ENCODE peak calls at places on chromosomes 11 and 22, in nine cellular contexts. One of them, this sample, is unnamed.

GRCh38 chr11:44621784-44622183 is 56.3 kb downstream of the CD82 start:
- DNase-seq in suprapubic skin: peak
- DNase-seq in NCI-H510A treated with DMSO at 0.1 percent for 48 hours: no peak
- DNase-seq in activated CD4-positive, alpha-beta T cell treated with anti-CD3 and anti-CD28 coated beads for 48 hours: no peak
- DNase-seq in GM03348: no peak
- DNase-seq in retina: no peak
- DNase-seq in prostate gland: no peak
- DNase-seq in HEK293T: no peak
- DNase-seq in activated gamma-delta T cell treated with Interleukin-2 at 50 U/mL for 16 hours: no peak
- DNase-seq in this sample: no peak

GRCh38 chr22:20024225-20025087 is 3.5 kb downstream of the TANGO2 start:
- DNase-seq in suprapubic skin: peak
- DNase-seq in NCI-H510A treated with DMSO at 0.1 percent for 48 hours: no peak
- DNase-seq in activated CD4-positive, alpha-beta T cell treated with anti-CD3 and anti-CD28 coated beads for 48 hours: no peak
- DNase-seq in GM03348: no peak
- DNase-seq in retina: peak
- DNase-seq in prostate gland: peak
- DNase-seq in HEK293T: no peak
- DNase-seq in activated gamma-delta T cell treated with Interleukin-2 at 50 U/mL for 16 hours: no peak
- DNase-seq in this sample: no peak

GRCh38 chr11:95138448-95138847 is 48.8 kb downstream of the ENDOD1 start:
- DNase-seq in suprapubic skin: no peak
- DNase-seq in NCI-H510A treated with DMSO at 0.1 percent for 48 hours: no peak
- DNase-seq in activated CD4-positive, alpha-beta T cell treated with anti-CD3 and anti-CD28 coated beads for 48 hours: no peak
- DNase-seq in GM03348: no peak
- DNase-seq in retina: no peak
- DNase-seq in prostate gland: no peak
- DNase-seq in HEK293T: peak
- DNase-seq in activated gamma-delta T cell treated with Interleukin-2 at 50 U/mL for 16 hours: no peak
- DNase-seq in this sample: no peak

GRCh38 chr22:20610243-20610686 is 102.9 kb downstream of the MED15 start:
- DNase-seq in suprapubic skin: no peak
- DNase-seq in NCI-H510A treated with DMSO at 0.1 percent for 48 hours: no peak
- DNase-seq in activated CD4-positive, alpha-beta T cell treated with anti-CD3 and anti-CD28 coated beads for 48 hours: no peak
- DNase-seq in GM03348: no peak
- DNase-seq in retina: no peak
- DNase-seq in prostate gland: no peak
- DNase-seq in HEK293T: no peak
- DNase-seq in activated gamma-delta T cell treated with Interleukin-2 at 50 U/mL for 16 hours: no peak
- DNase-seq in this sample: no peak

GRCh38 chr11:119691020-119691666 is 37.9 kb downstream of the NECTIN1 start:
- DNase-seq in suprapubic skin: no peak
- DNase-seq in NCI-H510A treated with DMSO at 0.1 percent for 48 hours: no peak
- DNase-seq in activated CD4-positive, alpha-beta T cell treated with anti-CD3 and anti-CD28 coated beads for 48 hours: peak
- DNase-seq in GM03348: no peak
- DNase-seq in retina: no peak
- DNase-seq in prostate gland: no peak
- DNase-seq in HEK293T: no peak
- DNase-seq in activated gamma-delta T cell treated with Interleukin-2 at 50 U/mL for 16 hours: peak
- DNase-seq in this sample: peak

GRCh38 chr11:304915-305833 is 2.4 kb upstream of the IFITM2 start:
- DNase-seq in suprapubic skin: no peak
- DNase-seq in NCI-H510A treated with DMSO at 0.1 percent for 48 hours: no peak
- DNase-seq in activated CD4-positive, alpha-beta T cell treated with anti-CD3 and anti-CD28 coated beads for 48 hours: peak
- DNase-seq in GM03348: peak
- DNase-seq in retina: peak
- DNase-seq in prostate gland: peak
- DNase-seq in HEK293T: peak
- DNase-seq in activated gamma-delta T cell treated with Interleukin-2 at 50 U/mL for 16 hours: peak
- DNase-seq in this sample: peak

GRCh38 chr11:4636962-4637661 is at the start of gene OR51D1:
- DNase-seq in suprapubic skin: no peak
- DNase-seq in NCI-H510A treated with DMSO at 0.1 percent for 48 hours: peak
- DNase-seq in activated CD4-positive, alpha-beta T cell treated with anti-CD3 and anti-CD28 coated beads for 48 hours: peak
- DNase-seq in GM03348: peak
- DNase-seq in retina: peak
- DNase-seq in prostate gland: peak
- DNase-seq in HEK293T: peak
- DNase-seq in activated gamma-delta T cell treated with Interleukin-2 at 50 U/mL for 16 hours: peak
- DNase-seq in this sample: peak

GRCh38 chr11:119473226-119473625 is 50.3 kb upstream of the THY1 start:
- DNase-seq in suprapubic skin: no peak
- DNase-seq in NCI-H510A treated with DMSO at 0.1 percent for 48 hours: no peak
- DNase-seq in activated CD4-positive, alpha-beta T cell treated with anti-CD3 and anti-CD28 coated beads for 48 hours: no peak
- DNase-seq in GM03348: no peak
- DNase-seq in retina: no peak
- DNase-seq in prostate gland: no peak
- DNase-seq in HEK293T: no peak
- DNase-seq in activated gamma-delta T cell treated with Interleukin-2 at 50 U/mL for 16 hours: no peak
- DNase-seq in this sample: no peak

GRCh38 chr11:58576792-58577440 is 1.3 kb upstream of the LPXN start:
- DNase-seq in suprapubic skin: no peak
- DNase-seq in NCI-H510A treated with DMSO at 0.1 percent for 48 hours: no peak
- DNase-seq in activated CD4-positive, alpha-beta T cell treated with anti-CD3 and anti-CD28 coated beads for 48 hours: peak
- DNase-seq in GM03348: peak
- DNase-seq in retina: no peak
- DNase-seq in prostate gland: no peak
- DNase-seq in HEK293T: peak
- DNase-seq in activated gamma-delta T cell treated with Interleukin-2 at 50 U/mL for 16 hours: no peak
- DNase-seq in this sample: peak

GRCh38 chr11:36460220-36460619 is 49.9 kb downstream of the TRAF6 start:
- DNase-seq in suprapubic skin: no peak
- DNase-seq in NCI-H510A treated with DMSO at 0.1 percent for 48 hours: no peak
- DNase-seq in activated CD4-positive, alpha-beta T cell treated with anti-CD3 and anti-CD28 coated beads for 48 hours: no peak
- DNase-seq in GM03348: no peak
- DNase-seq in retina: no peak
- DNase-seq in prostate gland: no peak
- DNase-seq in HEK293T: no peak
- DNase-seq in activated gamma-delta T cell treated with Interleukin-2 at 50 U/mL for 16 hours: no peak
- DNase-seq in this sample: no peak

GRCh38 chr22:41092847-41093371 is 517 bp downstream of the EP300 start:
- DNase-seq in suprapubic skin: peak
- DNase-seq in NCI-H510A treated with DMSO at 0.1 percent for 48 hours: peak
- DNase-seq in activated CD4-positive, alpha-beta T cell treated with anti-CD3 and anti-CD28 coated beads for 48 hours: peak
- DNase-seq in GM03348: peak
- DNase-seq in retina: peak
- DNase-seq in prostate gland: peak
- DNase-seq in HEK293T: no peak
- DNase-seq in activated gamma-delta T cell treated with Interleukin-2 at 50 U/mL for 16 hours: peak
- DNase-seq in this sample: peak

GRCh38 chr11:9527481-9528140 is 45.9 kb upstream of the WEE1 start:
- DNase-seq in suprapubic skin: no peak
- DNase-seq in NCI-H510A treated with DMSO at 0.1 percent for 48 hours: no peak
- DNase-seq in activated CD4-positive, alpha-beta T cell treated with anti-CD3 and anti-CD28 coated beads for 48 hours: no peak
- DNase-seq in GM03348: peak
- DNase-seq in retina: no peak
- DNase-seq in prostate gland: peak
- DNase-seq in HEK293T: no peak
- DNase-seq in activated gamma-delta T cell treated with Interleukin-2 at 50 U/mL for 16 hours: no peak
- DNase-seq in this sample: no peak

GRCh38 chr11:70892889-70893288 is 359.5 kb downstream of the SHANK2 start:
- DNase-seq in suprapubic skin: no peak
- DNase-seq in NCI-H510A treated with DMSO at 0.1 percent for 48 hours: no peak
- DNase-seq in activated CD4-positive, alpha-beta T cell treated with anti-CD3 and anti-CD28 coated beads for 48 hours: no peak
- DNase-seq in GM03348: no peak
- DNase-seq in retina: no peak
- DNase-seq in prostate gland: no peak
- DNase-seq in HEK293T: no peak
- DNase-seq in activated gamma-delta T cell treated with Interleukin-2 at 50 U/mL for 16 hours: no peak
- DNase-seq in this sample: no peak

GRCh38 chr22:37173709-37174108 is 14.3 kb downstream of the C1QTNF6 start:
- DNase-seq in suprapubic skin: peak
- DNase-seq in NCI-H510A treated with DMSO at 0.1 percent for 48 hours: no peak
- DNase-seq in activated CD4-positive, alpha-beta T cell treated with anti-CD3 and anti-CD28 coated beads for 48 hours: no peak
- DNase-seq in GM03348: peak
- DNase-seq in retina: no peak
- DNase-seq in prostate gland: no peak
- DNase-seq in HEK293T: no peak
- DNase-seq in activated gamma-delta T cell treated with Interleukin-2 at 50 U/mL for 16 hours: no peak
- DNase-seq in this sample: no peak